ENCODE peak calls at places on chromosomes 2 and 18, in six cellular contexts. One of them, this sample, is unnamed.

GRCh38 chr18:66457245-66457644 is 146.6 kb downstream of the CDH19 start:
- DNase-seq in ovary: no peak
- DNase-seq in left ventricle myocardium inferior: no peak
- DNase-seq in mammary epithelial cell: no peak
- DNase-seq in naive thymus-derived CD4-positive, alpha-beta T cell: no peak
- DNase-seq in aorta: no peak
- DNase-seq in this sample: no peak

GRCh38 chr2:8197101-8197500 is 484.8 kb upstream of the ID2 start:
- DNase-seq in ovary: no peak
- DNase-seq in left ventricle myocardium inferior: no peak
- DNase-seq in mammary epithelial cell: no peak
- DNase-seq in naive thymus-derived CD4-positive, alpha-beta T cell: no peak
- DNase-seq in aorta: no peak
- DNase-seq in this sample: no peak

GRCh38 chr2:160351978-160352377 is 141.6 kb downstream of the RBMS1 start:
- DNase-seq in ovary: no peak
- DNase-seq in left ventricle myocardium inferior: no peak
- DNase-seq in mammary epithelial cell: peak
- DNase-seq in naive thymus-derived CD4-positive, alpha-beta T cell: no peak
- DNase-seq in aorta: no peak
- DNase-seq in this sample: no peak

GRCh38 chr2:234204480-234204879 is 154.0 kb downstream of the SPP2 start:
- DNase-seq in ovary: no peak
- DNase-seq in left ventricle myocardium inferior: no peak
- DNase-seq in mammary epithelial cell: peak
- DNase-seq in naive thymus-derived CD4-positive, alpha-beta T cell: no peak
- DNase-seq in aorta: no peak
- DNase-seq in this sample: no peak

GRCh38 chr2:18123211-18123570 is 244.7 kb downstream of the KCNS3 start:
- DNase-seq in ovary: no peak
- DNase-seq in left ventricle myocardium inferior: no peak
- DNase-seq in mammary epithelial cell: no peak
- DNase-seq in naive thymus-derived CD4-positive, alpha-beta T cell: no peak
- DNase-seq in aorta: no peak
- DNase-seq in this sample: no peak

GRCh38 chr2:179422037-179422643 is 157.5 kb upstream of the SESTD1 start:
- DNase-seq in ovary: peak
- DNase-seq in left ventricle myocardium inferior: peak
- DNase-seq in mammary epithelial cell: peak
- DNase-seq in naive thymus-derived CD4-positive, alpha-beta T cell: no peak
- DNase-seq in aorta: peak
- DNase-seq in this sample: no peak

GRCh38 chr2:233061591-233062446 is 1.7 kb downstream of the INPP5D start:
- DNase-seq in ovary: peak
- DNase-seq in left ventricle myocardium inferior: peak
- DNase-seq in mammary epithelial cell: no peak
- DNase-seq in naive thymus-derived CD4-positive, alpha-beta T cell: no peak
- DNase-seq in aorta: peak
- DNase-seq in this sample: no peak

GRCh38 chr2:30686000-30686399 is 121.2 kb downstream of the CAPN13 start:
- DNase-seq in ovary: no peak
- DNase-seq in left ventricle myocardium inferior: no peak
- DNase-seq in mammary epithelial cell: no peak
- DNase-seq in naive thymus-derived CD4-positive, alpha-beta T cell: no peak
- DNase-seq in aorta: no peak
- DNase-seq in this sample: no peak

GRCh38 chr2:137467246-137467862 is 496.9 kb upstream of the HNMT start:
- DNase-seq in ovary: no peak
- DNase-seq in left ventricle myocardium inferior: no peak
- DNase-seq in mammary epithelial cell: peak
- DNase-seq in naive thymus-derived CD4-positive, alpha-beta T cell: no peak
- DNase-seq in aorta: no peak
- DNase-seq in this sample: no peak

GRCh38 chr2:96413067-96413722 is 77.6 kb downstream of the NCAPH start:
- DNase-seq in ovary: no peak
- DNase-seq in left ventricle myocardium inferior: no peak
- DNase-seq in mammary epithelial cell: peak
- DNase-seq in naive thymus-derived CD4-positive, alpha-beta T cell: no peak
- DNase-seq in aorta: no peak
- DNase-seq in this sample: no peak

GRCh38 chr2:231191896-231192872 is 6.2 kb upstream of the ARMC9 start:
- DNase-seq in ovary: peak
- DNase-seq in left ventricle myocardium inferior: peak
- DNase-seq in mammary epithelial cell: no peak
- DNase-seq in naive thymus-derived CD4-positive, alpha-beta T cell: no peak
- DNase-seq in aorta: peak
- DNase-seq in this sample: peak

GRCh38 chr2:229270551-229271410 is at the start of gene PID1:
- DNase-seq in ovary: peak
- DNase-seq in left ventricle myocardium inferior: peak
- DNase-seq in mammary epithelial cell: peak
- DNase-seq in naive thymus-derived CD4-positive, alpha-beta T cell: no peak
- DNase-seq in aorta: peak
- DNase-seq in this sample: peak

GRCh38 chr2:80117401-80117800 is 187.2 kb downstream of the LRRTM1 start:
- DNase-seq in ovary: no peak
- DNase-seq in left ventricle myocardium inferior: no peak
- DNase-seq in mammary epithelial cell: no peak
- DNase-seq in naive thymus-derived CD4-positive, alpha-beta T cell: no peak
- DNase-seq in aorta: no peak
- DNase-seq in this sample: no peak

GRCh38 chr2:112985090-112985489 is 7.3 kb downstream of the IL36G start:
- DNase-seq in ovary: no peak
- DNase-seq in left ventricle myocardium inferior: no peak
- DNase-seq in mammary epithelial cell: no peak
- DNase-seq in naive thymus-derived CD4-positive, alpha-beta T cell: peak
- DNase-seq in aorta: no peak
- DNase-seq in this sample: no peak
- H3K27ac ChIP-seq in ovary: no peak
- H3K27ac ChIP-seq in left ventricle myocardium inferior: no peak
- H3K27ac ChIP-seq in mammary epithelial cell: no peak
- H3K27ac ChIP-seq in naive thymus-derived CD4-positive, alpha-beta T cell: peak
- H3K27ac ChIP-seq in aorta: no peak
- H3K27ac ChIP-seq in this sample: no peak

GRCh38 chr18:36672437-36673344 is 156.1 kb downstream of the TPGS2 start:
- DNase-seq in ovary: no peak
- DNase-seq in left ventricle myocardium inferior: no peak
- DNase-seq in mammary epithelial cell: peak
- DNase-seq in naive thymus-derived CD4-positive, alpha-beta T cell: no peak
- DNase-seq in aorta: no peak
- DNase-seq in this sample: no peak
- H3K27ac ChIP-seq in ovary: no peak
- H3K27ac ChIP-seq in left ventricle myocardium inferior: peak
- H3K27ac ChIP-seq in mammary epithelial cell: peak
- H3K27ac ChIP-seq in naive thymus-derived CD4-positive, alpha-beta T cell: no peak
- H3K27ac ChIP-seq in aorta: no peak
- H3K27ac ChIP-seq in this sample: no peak

GRCh38 chr2:171957061-171957460 is 34.8 kb downstream of the HAT1 start:
- DNase-seq in ovary: no peak
- DNase-seq in left ventricle myocardium inferior: no peak
- DNase-seq in mammary epithelial cell: peak
- DNase-seq in naive thymus-derived CD4-positive, alpha-beta T cell: no peak
- DNase-seq in aorta: no peak
- DNase-seq in this sample: no peak
- H3K27ac ChIP-seq in ovary: no peak
- H3K27ac ChIP-seq in left ventricle myocardium inferior: no peak
- H3K27ac ChIP-seq in mammary epithelial cell: no peak
- H3K27ac ChIP-seq in naive thymus-derived CD4-positive, alpha-beta T cell: no peak
- H3K27ac ChIP-seq in aorta: peak
- H3K27ac ChIP-seq in this sample: no peak

DNA sequence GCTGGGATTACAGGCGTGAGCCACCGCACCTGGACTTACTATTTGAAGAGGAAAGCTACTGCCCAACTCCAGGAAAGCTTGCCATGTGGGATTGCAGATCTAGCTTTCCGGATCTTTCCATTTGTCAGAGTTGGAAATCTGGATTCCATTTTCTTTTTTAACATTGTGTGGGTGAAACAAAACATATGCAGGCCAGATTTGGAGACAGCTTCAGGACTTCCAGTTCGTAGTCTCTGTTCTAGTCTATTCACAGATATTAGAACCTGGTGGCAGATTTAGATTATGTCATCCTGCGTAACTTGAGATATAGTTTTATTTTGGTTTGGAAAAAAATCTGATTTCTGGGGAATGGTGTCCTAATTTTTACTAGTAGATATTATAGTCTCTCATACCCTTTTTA is 70.5 kb downstream of the ZNF236 start:
- DNase-seq in ovary: no peak
- DNase-seq in left ventricle myocardium inferior: no peak
- DNase-seq in mammary epithelial cell: no peak
- DNase-seq in naive thymus-derived CD4-positive, alpha-beta T cell: no peak
- DNase-seq in aorta: no peak
- DNase-seq in this sample: no peak
- H3K27ac ChIP-seq in ovary: no peak
- H3K27ac ChIP-seq in left ventricle myocardium inferior: no peak
- H3K27ac ChIP-seq in mammary epithelial cell: no peak
- H3K27ac ChIP-seq in naive thymus-derived CD4-positive, alpha-beta T cell: no peak
- H3K27ac ChIP-seq in aorta: no peak
- H3K27ac ChIP-seq in this sample: no peak

GRCh38 chr18:59456657-59457056 is 97.6 kb upstream of the LMAN1 start:
- DNase-seq in ovary: no peak
- DNase-seq in left ventricle myocardium inferior: no peak
- DNase-seq in mammary epithelial cell: no peak
- DNase-seq in naive thymus-derived CD4-positive, alpha-beta T cell: no peak
- DNase-seq in aorta: no peak
- DNase-seq in this sample: no peak

GRCh38 chr18:59458575-59458974 is 99.5 kb upstream of the LMAN1 start:
- DNase-seq in ovary: no peak
- DNase-seq in left ventricle myocardium inferior: no peak
- DNase-seq in mammary epithelial cell: no peak
- DNase-seq in naive thymus-derived CD4-positive, alpha-beta T cell: no peak
- DNase-seq in aorta: no peak
- DNase-seq in this sample: no peak

GRCh38 chr18:59461171-59461570 is 102.1 kb upstream of the LMAN1 start:
- DNase-seq in ovary: no peak
- DNase-seq in left ventricle myocardium inferior: no peak
- DNase-seq in mammary epithelial cell: no peak
- DNase-seq in naive thymus-derived CD4-positive, alpha-beta T cell: no peak
- DNase-seq in aorta: no peak
- DNase-seq in this sample: no peak

GRCh38 chr18:59460060-59460395 is 101.0 kb upstream of the LMAN1 start:
- DNase-seq in ovary: no peak
- DNase-seq in left ventricle myocardium inferior: no peak
- DNase-seq in mammary epithelial cell: no peak
- DNase-seq in naive thymus-derived CD4-positive, alpha-beta T cell: no peak
- DNase-seq in aorta: no peak
- DNase-seq in this sample: no peak

GRCh38 chr18:59459352-59460059 is 100.4 kb upstream of the LMAN1 start:
- DNase-seq in ovary: no peak
- DNase-seq in left ventricle myocardium inferior: no peak
- DNase-seq in mammary epithelial cell: peak
- DNase-seq in naive thymus-derived CD4-positive, alpha-beta T cell: no peak
- DNase-seq in aorta: no peak
- DNase-seq in this sample: no peak
- H3K27ac ChIP-seq in ovary: peak
- H3K27ac ChIP-seq in left ventricle myocardium inferior: no peak
- H3K27ac ChIP-seq in mammary epithelial cell: no peak
- H3K27ac ChIP-seq in naive thymus-derived CD4-positive, alpha-beta T cell: no peak
- H3K27ac ChIP-seq in aorta: no peak
- H3K27ac ChIP-seq in this sample: no peak

DNA sequence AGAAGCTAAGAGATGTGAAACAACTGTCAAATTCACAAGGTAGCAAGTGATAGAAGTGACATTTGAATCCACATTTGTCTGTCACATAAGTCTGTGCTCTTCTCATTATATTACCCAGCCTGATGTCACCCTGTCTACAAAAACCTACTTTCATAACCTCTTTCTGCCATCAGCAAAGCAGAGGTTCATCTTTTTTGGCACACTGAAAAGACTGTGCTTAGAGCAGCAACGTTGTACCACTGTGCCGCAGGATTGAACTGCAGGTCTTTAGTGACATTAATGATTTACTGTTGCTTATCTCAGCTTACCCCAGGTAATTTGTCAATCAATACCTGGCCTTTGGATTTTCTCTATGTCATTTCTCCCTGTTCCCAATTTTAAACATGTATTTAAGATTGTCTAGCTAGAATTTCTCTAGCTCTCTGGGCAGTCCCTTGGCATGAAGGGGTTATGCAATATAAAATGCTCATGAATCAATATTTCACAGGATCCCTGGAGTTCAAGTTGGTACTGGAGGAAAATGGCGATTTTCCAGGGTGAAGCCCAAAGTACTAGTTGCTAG is 31.4 kb upstream of the TDRD15 start:
- DNase-seq in ovary: no peak
- DNase-seq in left ventricle myocardium inferior: no peak
- DNase-seq in mammary epithelial cell: no peak
- DNase-seq in naive thymus-derived CD4-positive, alpha-beta T cell: no peak
- DNase-seq in aorta: no peak
- DNase-seq in this sample: no peak
- H3K27ac ChIP-seq in ovary: no peak
- H3K27ac ChIP-seq in left ventricle myocardium inferior: no peak
- H3K27ac ChIP-seq in mammary epithelial cell: no peak
- H3K27ac ChIP-seq in naive thymus-derived CD4-positive, alpha-beta T cell: no peak
- H3K27ac ChIP-seq in aorta: no peak
- H3K27ac ChIP-seq in this sample: no peak